ENCODE peak calls at places on chromosomes 11 and 22, in four cellular contexts. Z, U, K and I are unnamed samples.

GRCh38 chr11:72985645-72986044 is 156.5 kb downstream of the FCHSD2 start:
- DNase-seq in U (no peak), K (no peak), Z (no peak), I (no peak)

GRCh38 chr22:24455039-24455438 is 27.6 kb downstream of the ADORA2A start:
- DNase-seq in Z (no peak), U (no peak), K (no peak), I (no peak)

GRCh38 chr22:28799834-28800307 is 498 bp downstream of the XBP1 start:
- DNase-seq in Z (peak), U (peak), K (no peak), I (no peak)

GRCh38 chr11:45209904-45210699 is 63.7 kb downstream of the PRDM11 start:
- DNase-seq in U (no peak), Z (no peak), K (no peak), I (peak)

GRCh38 chr11:35675901-35676610 is 13.5 kb downstream of the TRIM44 start:
- DNase-seq in Z (no peak), U (no peak), K (no peak), I (no peak)

GRCh38 chr11:134573857-134574256 is 161.8 kb upstream of the B3GAT1 start:
- DNase-seq in K (no peak), Z (no peak), U (no peak), I (no peak)

GRCh38 chr22:50469377-50470305 is 5.2 kb downstream of the SBF1 start:
- DNase-seq in K (peak), U (no peak), Z (no peak), I (no peak)

GRCh38 chr11:108768370-108768769 is 103.5 kb downstream of the DDX10 start:
- DNase-seq in K (no peak), U (no peak), Z (no peak), I (no peak)

GRCh38 chr22:33519974-33520903 is 400.0 kb downstream of the LARGE1 start:
- DNase-seq in U (no peak), Z (no peak), K (no peak), I (no peak)

GRCh38 chr11:2933376-2934056 is 4.3 kb upstream of the PHLDA2 start:
- DNase-seq in K (no peak), Z (peak), U (peak), I (no peak)

GRCh38 chr11:129412501-129412900 is 36.9 kb downstream of the BARX2 start:
- DNase-seq in Z (no peak), U (no peak), K (no peak), I (no peak)

GRCh38 chr11:28966951-28967350 is 858.8 kb downstream of the METTL15 start:
- DNase-seq in K (no peak), U (no peak), Z (no peak), I (no peak)

GRCh38 chr11:12411806-12412727 is 34.7 kb downstream of the PARVA start:
- DNase-seq in U (peak), Z (peak), K (no peak), I (no peak)

GRCh38 chr11:70836071-70836470 is 416.3 kb downstream of the SHANK2 start:
- DNase-seq in Z (no peak), K (no peak), U (no peak), I (no peak)

GRCh38 chr11:122189259-122189658 is 73.2 kb upstream of the BLID start:
- DNase-seq in U (peak), Z (peak), K (no peak), I (no peak)

GRCh38 chr11:9752091-9752490 is 88.2 kb downstream of the SWAP70 start:
- DNase-seq in U (no peak), K (no peak), Z (no peak), I (no peak)

GRCh38 chr11:95456704-95457491 is 225.9 kb upstream of the SESN3 start:
- DNase-seq in K (no peak), Z (no peak), U (no peak), I (no peak)

GRCh38 chr22:42780070-42780540 is 59.4 kb upstream of the A4GALT start:
- DNase-seq in K (no peak), U (peak), Z (peak), I (no peak)

GRCh38 chr11:72864692-72865655 is 50.8 kb downstream of the ATG16L2 start:
- DNase-seq in Z (no peak), U (no peak), K (no peak), I (no peak)

GRCh38 chr11:128862421-128862820 is 4.7 kb downstream of the KCNJ1 start:
- DNase-seq in Z (no peak), U (no peak), K (no peak), I (no peak)

GRCh38 chr11:31106963-31107576 is 262.5 kb downstream of the DCDC1 start:
- DNase-seq in K (no peak), Z (no peak), U (no peak), I (peak)